ENCODE peak calls at places on chromosomes 12 and 14, in four cellular contexts. One of them, this sample, is unnamed.

GRCh38 chr12:66879392-66879791 is 200.5 kb upstream of the GRIP1 start:
- DNase-seq in HepG2: no peak
- DNase-seq in K562: no peak
- DNase-seq in GM12878: no peak
- DNase-seq in this sample: no peak

GRCh38 chr12:6551063-6551461 is 4.8 kb downstream of the IFFO1 start:
- DNase-seq in GM12878: no peak
- DNase-seq in K562: no peak
- DNase-seq in HepG2: no peak
- DNase-seq in this sample: no peak

GRCh38 chr12:108840605-108841328 is 16.6 kb downstream of the SSH1 start:
- DNase-seq in GM12878: no peak
- DNase-seq in K562: no peak
- DNase-seq in HepG2: no peak
- DNase-seq in this sample: no peak

GRCh38 chr14:74965770-74966153 is 10.4 kb upstream of the PGF start:
- DNase-seq in GM12878: no peak
- DNase-seq in HepG2: no peak
- DNase-seq in K562: no peak
- DNase-seq in this sample: no peak

GRCh38 chr12:3152013-3152412 is 74.8 kb downstream of the TSPAN9 start:
- DNase-seq in K562: no peak
- DNase-seq in HepG2: no peak
- DNase-seq in GM12878: no peak
- DNase-seq in this sample: peak

GRCh38 chr14:100871234-100872186 is 32.0 kb downstream of the RTL1 start:
- DNase-seq in GM12878: no peak
- DNase-seq in HepG2: peak
- DNase-seq in K562: peak
- DNase-seq in this sample: no peak

GRCh38 chr14:94412671-94413638 is 24.6 kb upstream of the SERPINA1 start:
- DNase-seq in GM12878: no peak
- DNase-seq in K562: no peak
- DNase-seq in HepG2: peak
- DNase-seq in this sample: peak

GRCh38 chr12:100962086-100962712 is 167.6 kb downstream of the ANO4 start:
- DNase-seq in HepG2: no peak
- DNase-seq in GM12878: no peak
- DNase-seq in K562: no peak
- DNase-seq in this sample: no peak

GRCh38 chr14:71399057-71399487 is 491.8 kb downstream of the PCNX1 start:
- DNase-seq in HepG2: no peak
- DNase-seq in K562: no peak
- DNase-seq in GM12878: peak
- DNase-seq in this sample: no peak

GRCh38 chr12:85273411-85274075 is 6.5 kb upstream of the ALX1 start:
- DNase-seq in HepG2: no peak
- DNase-seq in K562: no peak
- DNase-seq in GM12878: no peak
- DNase-seq in this sample: peak

GRCh38 chr12:105079011-105079570 is 5.2 kb downstream of the ALDH1L2 start:
- DNase-seq in K562: no peak
- DNase-seq in GM12878: no peak
- DNase-seq in HepG2: no peak
- DNase-seq in this sample: no peak

GRCh38 chr12:125533434-125534029 is 468.3 kb downstream of the AACS start:
- DNase-seq in HepG2: peak
- DNase-seq in GM12878: no peak
- DNase-seq in K562: peak
- DNase-seq in this sample: peak

GRCh38 chr14:50342211-50343080 is 30.3 kb downstream of the DMAC2L start:
- DNase-seq in GM12878: no peak
- DNase-seq in HepG2: peak
- DNase-seq in K562: peak
- DNase-seq in this sample: peak

GRCh38 chr14:48490756-48491155 is 815.4 kb upstream of the MDGA2 start:
- DNase-seq in GM12878: no peak
- DNase-seq in HepG2: no peak
- DNase-seq in K562: no peak
- DNase-seq in this sample: no peak
- TF ChIP-seq CBFB in GM12878: no peak
- TF ChIP-seq CBFB in HepG2: no peak
- TF ChIP-seq CBFB in K562: no peak
- TF ChIP-seq CBFB in this sample: no peak

GRCh38 chr12:22880331-22880730 is 255.4 kb downstream of the ETNK1 start:
- DNase-seq in GM12878: no peak
- DNase-seq in K562: no peak
- DNase-seq in HepG2: no peak
- DNase-seq in this sample: no peak

GRCh38 chr12:22880810-22881209 is 255.8 kb downstream of the ETNK1 start:
- DNase-seq in GM12878: no peak
- DNase-seq in HepG2: no peak
- DNase-seq in K562: no peak
- DNase-seq in this sample: no peak

GRCh38 chr12:22879203-22879602 is 254.2 kb downstream of the ETNK1 start:
- DNase-seq in GM12878: no peak
- DNase-seq in K562: no peak
- DNase-seq in HepG2: no peak
- DNase-seq in this sample: no peak

GRCh38 chr12:22881878-22882277 is 256.9 kb downstream of the ETNK1 start:
- DNase-seq in GM12878: no peak
- DNase-seq in HepG2: no peak
- DNase-seq in K562: no peak
- DNase-seq in this sample: no peak

DNA sequence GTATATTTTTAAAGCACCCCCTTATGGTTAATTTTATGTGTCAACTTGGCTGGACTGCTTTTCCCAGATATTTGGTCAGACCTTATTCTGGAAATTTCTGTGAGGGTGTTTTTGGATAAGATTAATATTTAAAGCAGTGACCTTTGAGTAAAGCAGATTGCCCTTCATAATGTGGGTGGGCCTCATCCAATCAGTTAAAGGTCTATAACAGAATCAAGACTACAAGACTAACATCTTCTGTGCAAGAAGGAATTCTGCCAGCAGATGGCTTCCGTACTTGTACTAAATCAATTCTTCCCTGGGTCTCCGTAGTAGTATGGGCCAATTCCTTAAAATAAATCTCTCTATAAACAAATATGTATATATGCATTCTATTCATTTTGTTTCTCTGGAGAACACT is 257.6 kb downstream of the ETNK1 start:
- DNase-seq in GM12878: no peak
- DNase-seq in K562: no peak
- DNase-seq in HepG2: no peak
- DNase-seq in this sample: no peak
- TF ChIP-seq NR2C2 in GM12878: no peak
- TF ChIP-seq NR2C2 in K562: no peak
- TF ChIP-seq NR2C2 in HepG2: no peak
- TF ChIP-seq NR2C2 in this sample: no peak

DNA sequence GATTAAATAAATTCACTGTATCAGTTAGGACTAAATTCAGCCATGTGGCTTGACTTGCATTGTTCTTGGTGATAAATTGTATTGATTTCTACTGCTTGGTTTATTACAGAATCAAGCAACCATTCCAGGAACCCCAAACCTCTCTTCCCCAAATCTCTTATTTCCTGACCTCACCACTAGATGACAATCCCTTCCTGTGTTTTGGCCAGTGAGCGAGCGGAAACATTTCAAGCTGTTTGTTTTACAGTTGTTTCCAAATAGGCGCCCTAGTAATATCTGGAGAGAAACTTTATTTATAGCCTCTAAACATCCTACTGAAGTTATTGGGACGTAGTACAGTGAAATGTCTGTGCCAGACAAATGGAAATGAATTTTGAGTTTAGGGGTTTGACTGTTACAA is 161.1 kb downstream of the SNAPC1 start:
- DNase-seq in HepG2: no peak
- DNase-seq in K562: no peak
- DNase-seq in GM12878: no peak
- DNase-seq in this sample: no peak
- TF ChIP-seq CBFB in HepG2: no peak
- TF ChIP-seq CBFB in K562: no peak
- TF ChIP-seq CBFB in GM12878: no peak
- TF ChIP-seq CBFB in this sample: no peak

GRCh38 chr12:106249411-106250135 is 1.8 kb upstream of the CKAP4 start:
- DNase-seq in GM12878: peak
- DNase-seq in HepG2: no peak
- DNase-seq in K562: no peak
- DNase-seq in this sample: no peak

GRCh38 chr12:106246891-106247730 is 709 bp downstream of the CKAP4 start:
- DNase-seq in HepG2: no peak
- DNase-seq in K562: no peak
- DNase-seq in GM12878: no peak
- DNase-seq in this sample: peak

GRCh38 chr12:106248849-106249371 is 1.1 kb upstream of the CKAP4 start:
- DNase-seq in K562: no peak
- DNase-seq in HepG2: no peak
- DNase-seq in GM12878: no peak
- DNase-seq in this sample: no peak

GRCh38 chr12:106248177-106248848 is 493 bp upstream of the CKAP4 start:
- DNase-seq in HepG2: peak
- DNase-seq in GM12878: no peak
- DNase-seq in K562: no peak
- DNase-seq in this sample: peak

GRCh38 chr12:106247731-106248176 is at the start of gene CKAP4:
- DNase-seq in HepG2: peak
- DNase-seq in GM12878: no peak
- DNase-seq in K562: peak
- DNase-seq in this sample: peak
- TF ChIP-seq NR2C2 in HepG2: no peak
- TF ChIP-seq NR2C2 in GM12878: no peak
- TF ChIP-seq NR2C2 in K562: no peak
- TF ChIP-seq NR2C2 in this sample: no peak

GRCh38 chr12:62194616-62195015 is 65.6 kb upstream of the USP15 start:
- DNase-seq in GM12878: no peak
- DNase-seq in HepG2: no peak
- DNase-seq in K562: no peak
- DNase-seq in this sample: no peak
- TF ChIP-seq CBFB in GM12878: no peak
- TF ChIP-seq CBFB in HepG2: no peak
- TF ChIP-seq CBFB in K562: no peak
- TF ChIP-seq CBFB in this sample: no peak

DNA sequence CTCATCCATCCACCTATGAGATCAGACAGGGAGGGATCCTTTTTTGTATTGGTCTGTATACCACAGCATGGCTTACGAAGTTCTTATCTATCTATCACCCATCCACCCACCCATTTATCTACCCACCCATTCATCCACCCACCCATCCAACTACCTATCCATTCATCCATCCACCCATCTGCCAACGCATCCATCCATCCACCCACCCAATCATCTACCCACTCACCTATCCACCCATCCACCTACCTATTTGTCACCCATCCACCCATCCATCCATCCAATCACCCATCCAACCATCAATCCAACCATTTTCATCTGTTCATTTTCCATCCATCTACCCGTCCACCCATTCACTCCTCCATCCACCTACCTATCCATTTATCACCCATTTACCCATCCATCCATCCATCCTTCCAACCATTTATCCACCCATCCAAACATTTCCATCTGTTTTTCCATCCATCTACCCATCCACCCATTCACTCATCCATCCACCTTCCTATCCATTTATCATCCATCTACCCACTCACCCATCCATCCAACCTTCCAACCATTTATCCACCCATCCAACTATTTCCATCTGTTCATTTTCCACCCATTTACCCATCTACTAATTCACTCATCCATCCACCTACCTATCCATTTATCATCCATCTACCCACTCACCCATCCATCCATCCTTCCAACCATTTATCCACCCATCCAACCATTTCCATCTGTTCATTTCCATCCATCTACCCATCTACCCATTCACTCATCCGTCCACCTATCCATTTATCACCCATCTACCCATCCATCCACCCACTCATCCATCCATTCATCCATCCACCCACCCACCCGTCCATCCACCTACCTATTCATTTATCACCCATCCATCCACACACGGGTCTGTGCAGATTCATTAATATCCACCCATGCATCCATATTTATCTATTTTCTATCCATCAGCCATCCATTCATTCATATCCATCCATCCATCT is 13.3 kb downstream of the SDS start:
- DNase-seq in GM12878: no peak
- DNase-seq in HepG2: no peak
- DNase-seq in K562: no peak
- DNase-seq in this sample: no peak
- TF ChIP-seq NR2C2 in GM12878: no peak
- TF ChIP-seq NR2C2 in HepG2: no peak
- TF ChIP-seq NR2C2 in K562: no peak
- TF ChIP-seq NR2C2 in this sample: no peak

DNA sequence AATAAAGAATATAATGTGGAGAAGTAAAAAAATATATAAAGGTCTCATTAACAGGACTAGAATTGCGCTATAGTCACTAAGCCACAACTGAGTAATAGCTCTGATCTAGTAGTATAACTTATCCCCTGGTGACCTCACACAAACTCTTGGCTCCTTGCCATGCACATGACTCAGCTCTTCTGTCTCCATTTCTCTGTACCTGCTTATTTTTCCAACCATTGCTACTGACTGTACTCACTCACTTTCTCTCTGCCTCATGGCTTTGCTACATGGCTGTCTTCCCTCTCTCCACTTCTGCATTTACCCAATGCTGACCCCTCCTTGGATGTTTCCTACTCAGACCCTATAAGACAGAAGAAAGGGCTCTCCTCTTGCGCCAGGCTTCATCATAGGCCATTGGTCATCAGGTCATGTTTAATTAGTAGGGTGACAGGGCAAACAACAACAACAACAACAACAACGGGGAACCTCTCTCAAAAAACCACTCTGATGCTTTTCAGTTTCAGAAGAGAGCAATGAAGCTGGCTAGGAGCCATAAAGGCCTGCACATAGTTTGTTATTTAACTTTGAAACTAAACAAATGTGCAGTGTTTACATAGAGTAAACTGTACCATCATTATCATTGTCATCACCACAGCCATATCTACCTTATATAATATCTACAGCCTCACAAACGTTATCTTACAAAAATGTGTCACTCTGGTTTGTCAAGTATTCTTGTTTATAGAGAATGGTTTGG is 25.6 kb upstream of the KRAS start:
- DNase-seq in HepG2: peak
- DNase-seq in K562: peak
- DNase-seq in GM12878: no peak
- DNase-seq in this sample: no peak
- TF ChIP-seq CBFB in HepG2: no peak
- TF ChIP-seq CBFB in K562: no peak
- TF ChIP-seq CBFB in GM12878: no peak
- TF ChIP-seq CBFB in this sample: no peak

This sample was measured in WTC11.